ENCODE peak calls at places on chromosomes 5 and 9, in seven cellular contexts. One of them, this sample, is unnamed.

GRCh38 chr9:112380102-112380581 is at the start of gene HSDL2:
- DNase-seq in K562: peak; percentile 19
- DNase-seq in hepatocyte: peak; percentile 74
- DNase-seq in body of pancreas: peak; percentile 57
- DNase-seq in fibroblast of the aortic adventitia: peak; percentile 48
- DNase-seq in tibial artery: no peak
- DNase-seq in lower leg skin: peak; percentile 91
- DNase-seq in this sample: peak; percentile 38

GRCh38 chr9:117344892-117345660 is 69.8 kb downstream of the ASTN2 start:
- DNase-seq in K562: no peak
- DNase-seq in hepatocyte: peak; percentile 23
- DNase-seq in body of pancreas: no peak
- DNase-seq in fibroblast of the aortic adventitia: no peak
- DNase-seq in tibial artery: no peak
- DNase-seq in lower leg skin: no peak
- DNase-seq in this sample: no peak

GRCh38 chr5:172178301-172179031 is 9.6 kb downstream of the STK10 start:
- DNase-seq in K562: peak; percentile 64
- DNase-seq in hepatocyte: no peak
- DNase-seq in body of pancreas: peak; percentile 35
- DNase-seq in fibroblast of the aortic adventitia: no peak
- DNase-seq in tibial artery: no peak
- DNase-seq in lower leg skin: no peak
- DNase-seq in this sample: no peak

GRCh38 chr9:69421908-69422801 is 97.1 kb downstream of the ENTREP1 start:
- DNase-seq in K562: peak; percentile 54
- DNase-seq in hepatocyte: peak; percentile 81
- DNase-seq in body of pancreas: peak; percentile 63
- DNase-seq in fibroblast of the aortic adventitia: peak; percentile 77
- DNase-seq in tibial artery: peak; percentile 71
- DNase-seq in lower leg skin: no peak
- DNase-seq in this sample: peak; percentile 70

GRCh38 chr5:16669776-16670175 is 53.0 kb upstream of the RETREG1 start:
- DNase-seq in K562: no peak
- DNase-seq in hepatocyte: no peak
- DNase-seq in body of pancreas: no peak
- DNase-seq in fibroblast of the aortic adventitia: peak; percentile 85
- DNase-seq in tibial artery: no peak
- DNase-seq in lower leg skin: no peak
- DNase-seq in this sample: peak; percentile 90

GRCh38 chr5:149358294-149358651 is 427 bp downstream of the PCYOX1L start:
- DNase-seq in K562: no peak
- DNase-seq in hepatocyte: peak; percentile 25
- DNase-seq in body of pancreas: peak; percentile 47
- DNase-seq in fibroblast of the aortic adventitia: no peak
- DNase-seq in tibial artery: peak; percentile 77
- DNase-seq in lower leg skin: peak; percentile 93
- DNase-seq in this sample: no peak

GRCh38 chr9:130271473-130271872 is 5.9 kb downstream of the HMCN2 start:
- DNase-seq in K562: no peak
- DNase-seq in hepatocyte: no peak
- DNase-seq in body of pancreas: no peak
- DNase-seq in fibroblast of the aortic adventitia: no peak
- DNase-seq in tibial artery: peak; percentile 25
- DNase-seq in lower leg skin: no peak
- DNase-seq in this sample: no peak

GRCh38 chr5:78003442-78003841 is 227.3 kb upstream of the TBCA start:
- DNase-seq in K562: no peak
- DNase-seq in hepatocyte: no peak
- DNase-seq in body of pancreas: no peak
- DNase-seq in fibroblast of the aortic adventitia: no peak
- DNase-seq in tibial artery: no peak
- DNase-seq in lower leg skin: no peak
- DNase-seq in this sample: no peak

GRCh38 chr5:72439192-72439591 is 68.0 kb downstream of the ZNF366 start:
- DNase-seq in K562: no peak
- DNase-seq in hepatocyte: no peak
- DNase-seq in body of pancreas: no peak
- DNase-seq in fibroblast of the aortic adventitia: no peak
- DNase-seq in tibial artery: no peak
- DNase-seq in lower leg skin: no peak
- DNase-seq in this sample: no peak

GRCh38 chr9:19876569-19877316 is 87.9 kb upstream of the SLC24A2 start:
- DNase-seq in K562: no peak
- DNase-seq in hepatocyte: no peak
- DNase-seq in body of pancreas: no peak
- DNase-seq in fibroblast of the aortic adventitia: no peak
- DNase-seq in tibial artery: no peak
- DNase-seq in lower leg skin: no peak
- DNase-seq in this sample: no peak

GRCh38 chr5:90803376-90803775 is 244.8 kb downstream of the ADGRV1 start:
- DNase-seq in K562: no peak
- DNase-seq in hepatocyte: peak; percentile 13
- DNase-seq in body of pancreas: no peak
- DNase-seq in fibroblast of the aortic adventitia: no peak
- DNase-seq in tibial artery: no peak
- DNase-seq in lower leg skin: no peak
- DNase-seq in this sample: no peak

GRCh38 chr5:164048527-164048926 is 543.1 kb downstream of the MAT2B start:
- DNase-seq in K562: no peak
- DNase-seq in hepatocyte: no peak
- DNase-seq in body of pancreas: no peak
- DNase-seq in fibroblast of the aortic adventitia: peak; percentile 79
- DNase-seq in tibial artery: no peak
- DNase-seq in lower leg skin: no peak
- DNase-seq in this sample: peak; percentile 70

GRCh38 chr5:12659675-12660074 is 755.4 kb upstream of the CTNND2 start:
- DNase-seq in K562: no peak
- DNase-seq in hepatocyte: no peak
- DNase-seq in body of pancreas: no peak
- DNase-seq in fibroblast of the aortic adventitia: no peak
- DNase-seq in tibial artery: no peak
- DNase-seq in lower leg skin: no peak
- DNase-seq in this sample: no peak

GRCh38 chr5:58090704-58091103 is 369.2 kb downstream of the PLK2 start:
- DNase-seq in K562: no peak
- DNase-seq in hepatocyte: no peak
- DNase-seq in body of pancreas: no peak
- DNase-seq in fibroblast of the aortic adventitia: no peak
- DNase-seq in tibial artery: no peak
- DNase-seq in lower leg skin: no peak
- DNase-seq in this sample: no peak

GRCh38 chr9:93267091-93267541 is 83.2 kb downstream of the WNK2 start:
- DNase-seq in K562: no peak
- DNase-seq in hepatocyte: peak; percentile 2
- DNase-seq in body of pancreas: no peak
- DNase-seq in fibroblast of the aortic adventitia: no peak
- DNase-seq in tibial artery: peak; percentile 54
- DNase-seq in lower leg skin: peak; percentile 64
- DNase-seq in this sample: no peak

GRCh38 chr5:108193021-108193795 is 188.7 kb downstream of the FBXL17 start:
- DNase-seq in K562: no peak
- DNase-seq in hepatocyte: no peak
- DNase-seq in body of pancreas: no peak
- DNase-seq in fibroblast of the aortic adventitia: peak; percentile 85
- DNase-seq in tibial artery: no peak
- DNase-seq in lower leg skin: no peak
- DNase-seq in this sample: peak; percentile 76

DNA sequence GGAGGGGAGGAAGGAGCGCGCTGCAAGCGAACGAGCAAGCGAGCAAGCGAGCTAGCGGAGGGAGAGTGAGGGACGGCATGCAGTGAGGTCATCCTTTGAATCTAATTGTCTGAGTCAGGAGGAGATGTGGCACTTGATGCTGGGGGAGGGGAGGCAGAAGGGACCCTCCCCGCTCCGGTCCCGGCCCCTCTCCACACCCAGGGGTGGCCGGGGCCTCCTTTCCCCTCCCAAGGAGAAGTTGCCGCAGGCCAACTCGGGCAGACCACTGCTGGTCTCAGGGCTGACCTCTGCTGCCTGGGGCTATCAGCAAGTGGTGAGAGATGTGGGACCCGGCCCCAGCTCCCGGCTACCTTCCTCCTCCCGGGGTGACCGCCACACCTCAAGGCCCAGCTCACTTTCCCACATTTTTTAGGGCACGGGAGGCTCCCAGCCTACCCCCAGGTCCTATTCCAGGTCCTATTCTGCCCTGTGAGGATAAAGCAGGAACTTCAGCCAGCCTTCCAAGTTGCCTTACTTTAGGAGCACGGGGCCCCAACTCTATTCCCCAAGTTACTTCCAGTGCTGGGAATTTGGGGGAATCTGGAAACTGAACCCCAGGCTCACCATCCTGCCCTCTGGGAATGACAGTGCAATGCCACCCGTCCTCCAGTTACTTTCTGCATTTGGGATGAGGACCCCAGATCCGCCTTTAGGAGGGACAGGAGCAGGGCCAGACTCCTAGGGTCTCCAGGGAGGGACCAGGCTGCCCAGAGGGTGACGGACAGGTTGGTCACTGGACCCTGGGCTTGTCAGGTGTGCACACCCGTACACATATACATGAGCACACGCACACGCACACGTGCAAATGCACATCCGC is 11.1 kb downstream of the CNTFR start:
- DNase-seq in K562: no peak
- DNase-seq in hepatocyte: peak; percentile 75
- DNase-seq in body of pancreas: no peak
- DNase-seq in fibroblast of the aortic adventitia: peak; percentile 23
- DNase-seq in tibial artery: no peak
- DNase-seq in lower leg skin: no peak
- DNase-seq in this sample: peak; percentile 49
- H3K4me3 ChIP-seq in K562: no peak overlapping the region
- H3K4me3 ChIP-seq in hepatocyte: peak overlapping the region; percentile 29
- H3K4me3 ChIP-seq in body of pancreas: no peak overlapping the region
- H3K4me3 ChIP-seq in fibroblast of the aortic adventitia: no peak overlapping the region
- H3K4me3 ChIP-seq in tibial artery: peak overlapping the region; percentile 37
- H3K4me3 ChIP-seq in lower leg skin: no peak overlapping the region
- H3K4me3 ChIP-seq in this sample: no peak overlapping the region

DNA sequence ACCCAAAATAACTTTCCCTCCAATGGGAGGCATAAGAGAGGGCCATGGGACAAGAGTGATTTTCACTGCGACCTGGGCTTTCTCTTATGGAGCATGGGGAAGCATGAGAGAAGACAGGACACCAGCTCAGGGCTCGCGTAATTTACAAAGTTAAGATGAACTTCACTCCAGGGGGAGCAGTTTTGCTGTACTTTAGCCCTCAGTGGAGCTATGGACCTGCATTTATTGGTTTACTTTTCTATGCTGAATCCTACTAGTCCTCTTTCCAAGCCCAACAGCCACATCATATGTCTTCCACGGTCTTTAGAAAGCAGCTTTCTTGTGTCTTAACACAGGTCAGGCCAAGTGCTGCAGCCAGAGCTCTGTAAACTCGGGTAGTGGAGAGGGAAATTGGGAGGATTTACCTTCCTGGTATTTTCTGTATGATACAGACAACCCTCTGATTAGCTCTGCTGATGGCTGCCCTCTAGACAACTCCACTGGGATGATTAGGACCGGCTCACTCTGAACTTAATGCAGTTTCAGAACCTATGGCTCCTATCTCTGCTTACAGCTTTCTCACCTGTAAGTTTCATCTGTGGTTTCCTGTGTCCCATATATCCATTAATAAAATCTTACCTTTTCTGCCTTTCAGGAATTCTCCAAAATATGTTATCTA is 581.0 kb upstream of the RORB start:
- DNase-seq in K562: no peak
- DNase-seq in hepatocyte: peak; percentile 58
- DNase-seq in body of pancreas: no peak
- DNase-seq in fibroblast of the aortic adventitia: peak; percentile 18
- DNase-seq in tibial artery: no peak
- DNase-seq in lower leg skin: no peak
- DNase-seq in this sample: peak; percentile 2
- TF ChIP-seq CTCF in K562: peak; percentile 35
- TF ChIP-seq CTCF in hepatocyte: peak; percentile 46
- TF ChIP-seq CTCF in body of pancreas: no peak
- TF ChIP-seq CTCF in fibroblast of the aortic adventitia: no peak
- TF ChIP-seq CTCF in tibial artery: no peak
- TF ChIP-seq CTCF in lower leg skin: no peak
- TF ChIP-seq CTCF in this sample: peak; percentile 20

DNA sequence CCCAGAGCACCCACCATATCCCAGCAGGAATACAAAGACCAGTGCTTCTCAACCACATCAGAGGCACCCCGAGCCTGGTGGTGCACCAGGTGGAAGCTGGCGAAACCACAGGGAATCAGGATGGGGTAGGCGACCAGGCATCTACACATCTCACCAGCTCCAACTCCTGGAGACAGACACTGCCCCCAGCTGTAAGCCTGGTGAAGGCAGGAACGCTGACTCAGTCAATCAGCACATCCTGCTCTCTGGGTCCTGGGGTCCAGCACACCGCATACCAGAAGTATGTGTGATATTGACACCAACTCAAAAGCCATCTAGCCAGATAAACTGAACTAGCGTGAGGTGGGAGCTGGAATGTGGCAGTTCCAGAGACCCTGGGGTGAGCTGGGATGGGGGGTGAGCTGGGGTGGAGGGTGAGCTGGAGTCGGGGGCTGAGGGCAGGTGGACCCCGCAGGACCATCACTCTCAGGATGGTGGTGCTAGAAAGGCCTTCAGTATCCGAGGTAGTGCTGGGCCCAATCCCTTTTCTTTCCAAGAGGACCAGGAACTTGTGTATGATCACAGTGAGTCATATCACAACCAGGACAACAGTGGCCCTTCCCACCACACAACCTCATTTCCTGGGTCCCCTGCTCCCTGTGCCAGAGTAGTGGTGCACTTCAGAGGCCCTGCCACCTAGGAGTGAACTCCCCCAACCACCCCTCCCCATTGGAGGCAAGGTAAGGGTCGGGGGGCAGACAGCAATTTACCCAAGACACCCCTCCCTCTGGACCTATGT is 2.5 kb downstream of the DBN1 start:
- DNase-seq in K562: no peak
- DNase-seq in hepatocyte: no peak
- DNase-seq in body of pancreas: no peak
- DNase-seq in fibroblast of the aortic adventitia: peak; percentile 63
- DNase-seq in tibial artery: no peak
- DNase-seq in lower leg skin: no peak
- DNase-seq in this sample: no peak
- H3K4me3 ChIP-seq in K562: no peak overlapping the region
- H3K4me3 ChIP-seq in hepatocyte: no peak overlapping the region
- H3K4me3 ChIP-seq in body of pancreas: no peak overlapping the region
- H3K4me3 ChIP-seq in fibroblast of the aortic adventitia: peak overlapping the region; percentile 90
- H3K4me3 ChIP-seq in tibial artery: no peak overlapping the region
- H3K4me3 ChIP-seq in lower leg skin: no peak overlapping the region
- H3K4me3 ChIP-seq in this sample: peak overlapping the region; percentile 77

DNA sequence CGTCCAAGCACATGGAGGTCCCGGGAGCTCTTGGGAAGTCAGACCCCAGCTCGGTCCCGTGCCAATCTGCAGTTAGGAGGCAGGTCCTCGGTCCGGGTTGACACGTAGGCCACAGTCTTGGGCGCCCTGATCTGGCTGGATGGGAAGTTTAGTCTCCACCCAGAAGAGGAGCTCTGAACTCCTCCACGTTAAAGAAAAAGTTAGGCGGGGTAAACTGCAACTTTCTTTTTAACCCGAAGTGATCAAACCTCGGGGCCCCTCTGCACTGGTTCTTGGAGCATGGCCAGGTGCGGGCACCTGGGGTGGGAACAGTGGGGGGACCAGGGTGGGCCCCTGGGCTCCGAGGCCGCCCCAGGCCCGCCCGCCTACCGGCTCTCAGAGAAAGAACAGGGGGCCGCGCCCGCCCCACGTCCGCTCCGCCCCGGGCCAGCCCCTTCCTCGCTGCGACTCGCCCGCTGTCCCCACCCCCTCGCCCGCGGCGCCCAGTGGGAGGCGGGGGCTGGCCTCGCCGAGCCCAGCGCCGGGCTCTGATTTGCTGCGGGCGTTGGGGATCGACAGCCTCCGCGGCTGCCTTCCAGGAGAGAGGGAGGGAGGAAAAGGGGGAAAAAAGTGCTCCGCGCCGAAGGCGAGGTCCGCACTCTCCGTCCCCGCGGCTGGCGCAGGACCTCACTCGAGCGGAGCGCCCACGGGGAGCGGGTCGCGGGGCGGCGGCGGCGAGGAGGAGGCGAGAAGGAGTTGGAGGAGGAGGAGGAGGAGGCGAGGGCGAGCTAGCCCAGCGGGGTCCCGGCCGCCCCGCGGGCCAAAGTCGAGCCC is at the start of gene COL5A1:
- DNase-seq in K562: peak; percentile 67
- DNase-seq in hepatocyte: peak; percentile 95
- DNase-seq in body of pancreas: peak; percentile 84
- DNase-seq in fibroblast of the aortic adventitia: peak; percentile 91
- DNase-seq in tibial artery: peak; percentile 97
- DNase-seq in lower leg skin: peak; percentile 97
- DNase-seq in this sample: peak; percentile 92
- TF ChIP-seq CTCF in K562: no peak
- TF ChIP-seq CTCF in hepatocyte: peak; percentile 18
- TF ChIP-seq CTCF in body of pancreas: peak; percentile 32
- TF ChIP-seq CTCF in fibroblast of the aortic adventitia: peak; percentile 26
- TF ChIP-seq CTCF in tibial artery: peak; percentile 60
- TF ChIP-seq CTCF in lower leg skin: no peak
- TF ChIP-seq CTCF in this sample: no peak